ENCODE peak calls at places on chromosomes 12 and 14, in five cellular contexts. L, I, Z, C and E are unnamed samples.

GRCh38 chr12:80892597-80893445 is 44.9 kb downstream of the LIN7A start:
- DNase-seq in L (no peak), I (no peak), Z (no peak), C (no peak), E (no peak)

GRCh38 chr12:129379076-129379804 is 524.6 kb downstream of the TMEM132D start:
- DNase-seq in L (peak; percentile 93), I (no peak), Z (no peak), C (no peak), E (no peak)

GRCh38 chr12:65277994-65278575 is 398 bp upstream of the MSRB3 start:
- DNase-seq in L (no peak), I (no peak), Z (no peak), C (no peak), E (no peak)

GRCh38 chr12:75308279-75308678 is 21.8 kb downstream of the CAPS2 start:
- DNase-seq in L (no peak), I (no peak), Z (peak; percentile 6), C (no peak), E (no peak)

GRCh38 chr14:93970589-93970966 is 5.8 kb downstream of the ASB2 start:
- DNase-seq in L (peak; percentile 50), I (no peak), Z (no peak), C (peak; percentile 56), E (peak; percentile 57)

GRCh38 chr12:2332947-2333346 is 280.2 kb downstream of the CACNA1C start:
- DNase-seq in L (no peak), I (no peak), Z (peak; percentile 56), C (no peak), E (no peak)

GRCh38 chr12:111056618-111057521 is 136.5 kb upstream of the MYL2 start:
- DNase-seq in L (peak; percentile 51), I (no peak), Z (no peak), C (peak; percentile 37), E (peak; percentile 38)

GRCh38 chr12:48980389-48980952 is 2.3 kb downstream of the WNT1 start:
- DNase-seq in L (peak; percentile 51), I (peak; percentile 37), Z (no peak), C (peak; percentile 19), E (no peak)

GRCh38 chr12:65323025-65323424 is 44.5 kb downstream of the MSRB3 start:
- DNase-seq in L (peak; percentile 42), I (no peak), Z (no peak), C (no peak), E (no peak)

GRCh38 chr14:73726025-73726961 is 12.1 kb upstream of the PNMA1 start:
- DNase-seq in L (no peak), I (no peak), Z (peak; percentile 61), C (no peak), E (no peak)

GRCh38 chr14:23174785-23175184 is 8.7 kb downstream of the SLC7A8 start:
- DNase-seq in L (no peak), I (no peak), Z (no peak), C (no peak), E (no peak)

GRCh38 chr12:102300824-102301461 is 103.3 kb upstream of the PMCH start:
- DNase-seq in L (peak; percentile 1), I (no peak), Z (peak; percentile 79), C (no peak), E (peak; percentile 24)

GRCh38 chr14:82855912-82856381 is 1322.3 kb upstream of the SEL1L start:
- DNase-seq in L (peak; percentile 1), I (no peak), Z (peak; percentile 20), C (no peak), E (no peak)

GRCh38 chr12:78177298-78177697 is 346.6 kb downstream of the NAV3 start:
- DNase-seq in L (no peak), I (no peak), Z (no peak), C (no peak), E (no peak)

GRCh38 chr12:79737875-79738718 is 47.3 kb upstream of the PAWR start:
- DNase-seq in L (peak; percentile 77), I (peak; percentile 22), Z (peak; percentile 76), C (no peak), E (no peak)

GRCh38 chr14:68446243-68447040 is 346.4 kb downstream of the ZFP36L1 start:
- DNase-seq in L (no peak), I (no peak), Z (no peak), C (no peak), E (no peak)

GRCh38 chr12:52203126-52203921 is 11.5 kb upstream of the KRT80 start:
- DNase-seq in L (peak; percentile 83), I (peak; percentile 78), Z (peak; percentile 75), C (no peak), E (no peak)

GRCh38 chr12:128578045-128578444 is 245.7 kb downstream of the SLC15A4 start:
- DNase-seq in L (no peak), I (no peak), Z (no peak), C (no peak), E (no peak)

GRCh38 chr12:12505544-12506501 is 56.8 kb downstream of the DUSP16 start:
- DNase-seq in L (peak; percentile 46), I (no peak), Z (peak; percentile 68), C (no peak), E (no peak)

GRCh38 chr12:88781909-88782308 is 201.6 kb upstream of the KITLG start:
- DNase-seq in L (no peak), I (no peak), Z (no peak), C (no peak), E (no peak)

GRCh38 chr14:24339284-24340151 is at the start of gene RIPK3:
- DNase-seq in L (peak; percentile 92), I (peak; percentile 30), Z (no peak), C (peak; percentile 50), E (peak; percentile 61)

GRCh38 chr12:71627438-71628002 is 36.1 kb downstream of the ZFC3H1 start:
- DNase-seq in L (no peak), I (no peak), Z (no peak), C (no peak), E (no peak)

GRCh38 chr12:79371226-79371625 is 319.5 kb downstream of the PAWR start:
- DNase-seq in L (no peak), I (no peak), Z (no peak), C (no peak), E (no peak)

GRCh38 chr14:45249847-45250575 is 3.0 kb downstream of the MIS18BP1 start:
- DNase-seq in L (peak; percentile 17), I (no peak), Z (peak; percentile 95), C (no peak), E (no peak)

GRCh38 chr12:50024804-50025186 is 499 bp downstream of the RACGAP1 start:
- DNase-seq in L (peak; percentile 7), I (no peak), Z (no peak), C (no peak), E (no peak)

GRCh38 chr12:54030889-54031860 is 1.7 kb upstream of the HOXC5 start:
- DNase-seq in L (no peak), I (no peak), Z (peak; percentile 41), C (no peak), E (no peak)

GRCh38 chr14:71396050-71396677 is 488.9 kb downstream of the PCNX1 start:
- DNase-seq in L (no peak), I (no peak), Z (no peak), C (no peak), E (no peak)

GRCh38 chr12:79016181-79016580 is 151.6 kb downstream of the SYT1 start:
- DNase-seq in L (no peak), I (no peak), Z (no peak), C (no peak), E (no peak)

GRCh38 chr12:116939734-116940133 is 29.0 kb downstream of the FBXW8 start:
- DNase-seq in L (no peak), I (no peak), Z (no peak), C (no peak), E (no peak)

GRCh38 chr12:123384994-123385376 is 1.1 kb downstream of the KMT5A start:
- DNase-seq in L (no peak), I (no peak), Z (peak; percentile 66), C (no peak), E (no peak)

GRCh38 chr12:123388948-123389559 is 5.1 kb downstream of the KMT5A start:
- DNase-seq in L (no peak), I (no peak), Z (no peak), C (no peak), E (no peak)

GRCh38 chr12:123388218-123388947 is 4.5 kb downstream of the KMT5A start:
- DNase-seq in L (peak; percentile 72), I (peak; percentile 74), Z (peak; percentile 74), C (peak; percentile 73), E (peak; percentile 72)

GRCh38 chr12:123389560-123390351 is 5.8 kb downstream of the KMT5A start:
- DNase-seq in L (peak; percentile 68), I (peak; percentile 61), Z (no peak), C (no peak), E (peak; percentile 13)

GRCh38 chr12:123387508-123388217 is 3.7 kb downstream of the KMT5A start:
- DNase-seq in L (no peak), I (no peak), Z (no peak), C (no peak), E (no peak)
- H3K4me3 ChIP-seq in L (peak overlapping the region; percentile 90), I (peak overlapping the region; percentile 80), Z (peak overlapping the region; percentile 34), C (peak overlapping the region; percentile 65), E (peak overlapping the region; percentile 88)

GRCh38 chr14:95107711-95108110 is 49.6 kb downstream of the DICER1 start:
- DNase-seq in L (no peak), I (no peak), Z (no peak), C (no peak), E (no peak)

GRCh38 chr14:95117937-95118726 is 39.2 kb downstream of the DICER1 start:
- DNase-seq in L (no peak), I (no peak), Z (no peak), C (no peak), E (no peak)

GRCh38 chr14:95110178-95110577 is 47.2 kb downstream of the DICER1 start:
- DNase-seq in L (no peak), I (no peak), Z (no peak), C (no peak), E (no peak)

GRCh38 chr14:95111507-95112164 is 45.7 kb downstream of the DICER1 start:
- DNase-seq in L (no peak), I (no peak), Z (no peak), C (no peak), E (no peak)

DNA sequence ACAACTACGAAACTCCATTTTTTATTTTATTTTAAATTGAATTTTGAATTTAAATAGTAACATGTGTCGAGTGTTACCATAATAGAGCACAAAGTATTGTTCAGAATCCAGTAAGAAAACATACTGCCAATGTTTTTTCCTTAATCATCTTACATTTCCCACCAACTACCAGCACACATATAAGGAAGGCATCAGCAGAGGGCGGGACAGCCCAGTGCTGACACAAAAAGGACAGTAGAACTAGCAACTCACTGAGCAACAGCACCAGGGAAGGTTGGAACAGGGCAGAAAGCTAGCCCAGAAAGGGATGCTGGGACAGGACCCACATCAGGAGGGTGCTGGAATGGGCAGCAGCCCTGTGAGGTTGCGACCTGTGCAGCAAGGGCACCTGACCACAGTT is 43.9 kb downstream of the DICER1 start:
- DNase-seq in L (no peak), I (no peak), Z (no peak), C (no peak), E (no peak)
- H3K27ac ChIP-seq in L (no peak overlapping the region), I (no peak overlapping the region), Z (no peak overlapping the region), C (no peak overlapping the region), E (no peak overlapping the region)

DNA sequence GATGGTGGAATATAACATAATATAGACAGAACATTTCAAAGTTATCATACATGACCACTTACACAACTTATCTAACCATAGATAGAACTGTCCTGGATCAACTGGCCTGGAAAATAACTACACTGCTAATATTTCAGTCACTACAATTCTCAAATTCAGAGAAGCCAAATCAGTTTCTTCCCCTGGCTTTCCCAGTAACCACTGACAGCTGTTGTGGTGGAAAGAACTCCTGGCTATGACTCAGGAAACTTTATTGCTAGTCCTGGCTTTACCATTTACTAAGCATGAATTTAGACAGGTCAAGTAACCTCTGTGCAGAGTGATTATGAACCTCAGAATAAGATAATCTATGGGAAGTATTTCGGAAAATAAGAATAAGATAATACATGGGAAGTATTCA is 244.9 kb upstream of the DIO2 start:
- DNase-seq in L (no peak), I (no peak), Z (peak; percentile 47), C (no peak), E (no peak)
- H3K27me3 ChIP-seq in L (no peaks in the 10 kb centered on the region), I (no peaks in the 10 kb centered on the region), Z (no peaks in the 10 kb centered on the region), C (no peaks in the 10 kb centered on the region), E (no peaks in the 10 kb centered on the region)

GRCh38 chr12:96255077-96255476 is 60.9 kb downstream of the ELK3 start:
- DNase-seq in L (no peak), I (no peak), Z (peak; percentile 89), C (no peak), E (no peak)
- H3K4me3 ChIP-seq in L (no peak overlapping the region), I (no peak overlapping the region), Z (no peak overlapping the region), C (no peak overlapping the region), E (no peak overlapping the region)